ENCODE peak calls at places on chromosome 4, in ten cellular contexts. V, S, W, J, M, Y, F, C, K and A are unnamed samples.

GRCh38 chr4:46856347-46856746 is 52.7 kb downstream of the COX7B2 start:
- DNase-seq in V (no peak), S (no peak), W (no peak), J (no peak), M (peak; percentile 10), Y (no peak), F (no peak), C (no peak), K (no peak), A (no peak)

GRCh38 chr4:32148120-32148666 is 1428.0 kb downstream of the PCDH7 start:
- DNase-seq in V (no peak), S (no peak), W (no peak), J (no peak), M (no peak), Y (no peak), F (no peak), C (no peak), K (no peak), A (no peak)

GRCh38 chr4:122285285-122285684 is 93.5 kb upstream of the ADAD1 start:
- DNase-seq in V (no peak), S (no peak), W (no peak), J (no peak), M (peak; percentile 16), Y (no peak), F (no peak), C (peak; percentile 1), K (no peak), A (no peak)

GRCh38 chr4:61493470-61493869 is 293.3 kb downstream of the ADGRL3 start:
- DNase-seq in V (no peak), S (no peak), W (no peak), J (no peak), M (no peak), Y (no peak), F (no peak), C (no peak), K (no peak), A (no peak)

GRCh38 chr4:78634011-78634664 is 82.6 kb downstream of the ANXA3 start:
- DNase-seq in V (no peak), S (no peak), W (no peak), J (no peak), M (no peak), Y (no peak), F (peak; percentile 73), C (no peak), K (no peak), A (peak; percentile 95)

GRCh38 chr4:99091174-99091573 is 2.6 kb upstream of the ADH5 start:
- DNase-seq in V (no peak), S (no peak), W (no peak), J (no peak), M (no peak), Y (no peak), F (no peak), C (no peak), K (no peak), A (no peak)

GRCh38 chr4:122875949-122876348 is 46.4 kb downstream of the NUDT6 start:
- DNase-seq in V (no peak), S (no peak), W (no peak), J (no peak), M (no peak), Y (no peak), F (no peak), C (no peak), K (no peak), A (no peak)

GRCh38 chr4:21811576-21811975 is 137.0 kb downstream of the KCNIP4 start:
- DNase-seq in V (no peak), S (no peak), W (no peak), J (no peak), M (no peak), Y (no peak), F (no peak), C (no peak), K (no peak), A (no peak)

GRCh38 chr4:111210576-111210975 is 587.7 kb upstream of the PITX2 start:
- DNase-seq in V (no peak), S (no peak), W (no peak), J (no peak), M (no peak), Y (no peak), F (no peak), C (no peak), K (no peak), A (no peak)

GRCh38 chr4:165355900-165356300 is 22.9 kb upstream of the CPE start:
- DNase-seq in V (no peak), S (no peak), W (no peak), J (no peak), M (peak; percentile 20), Y (peak; percentile 23), F (no peak), C (no peak), K (no peak), A (peak; percentile 60)

GRCh38 chr4:151700566-151701316 is 60.1 kb downstream of the GATB start:
- DNase-seq in V (no peak), S (no peak), W (no peak), J (no peak), M (no peak), Y (no peak), F (no peak), C (no peak), K (no peak), A (no peak)

DNA sequence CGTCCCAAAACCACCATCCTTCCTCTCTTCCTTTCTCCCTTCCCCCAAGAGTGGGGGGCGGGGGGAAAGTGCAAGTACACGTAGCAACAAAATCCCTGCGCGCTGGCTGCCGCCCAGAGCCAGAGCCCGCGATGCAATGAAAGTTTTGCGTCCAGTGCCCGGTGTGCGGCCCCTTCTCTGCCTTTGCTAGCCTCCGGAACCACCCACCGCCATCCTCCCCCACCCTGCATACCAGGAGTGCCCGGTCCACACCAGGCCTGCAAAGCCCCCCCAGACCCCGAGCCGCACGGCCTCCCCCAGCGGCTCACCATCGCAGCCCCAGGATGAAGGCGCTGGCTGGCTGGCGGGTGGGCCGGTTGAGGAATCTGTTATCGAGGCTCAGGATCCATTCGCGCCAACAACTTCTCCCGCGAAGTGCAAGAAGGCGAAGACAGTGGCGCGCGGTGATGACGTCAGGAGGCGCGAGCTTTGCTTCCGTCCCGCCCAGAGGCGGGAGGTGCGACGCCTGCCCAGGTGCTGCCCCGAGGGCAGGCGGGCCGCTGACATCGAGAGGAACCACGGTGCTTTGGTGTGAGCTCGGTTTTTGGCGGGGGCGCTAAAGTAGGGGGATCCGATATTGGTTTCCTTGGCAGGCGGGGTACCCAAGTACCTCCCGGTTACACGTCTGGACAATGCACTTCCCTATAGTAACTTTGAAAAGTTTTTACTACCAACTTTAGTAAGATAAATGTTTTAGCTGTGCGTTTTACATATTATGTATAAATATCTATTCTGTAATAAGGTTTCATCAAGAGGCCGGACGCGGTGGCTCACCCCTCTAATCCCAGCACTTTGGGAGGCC is at the start of gene RFC1:
- DNase-seq in V (peak; percentile 92), S (peak; percentile 97), W (peak; percentile 96), J (peak; percentile 97), M (peak; percentile 88), Y (peak; percentile 95), F (peak; percentile 89), C (peak; percentile 67), K (peak; percentile 55), A (peak; percentile 94)
- TF ChIP-seq POLR2A in V (no peak), S (peak; percentile 46), W (no peak), J (peak; percentile 63), M (no peak), Y (peak; percentile 81), F (no peak), C (peak; percentile 66), K (no peak), A (peak; percentile 56)

DNA sequence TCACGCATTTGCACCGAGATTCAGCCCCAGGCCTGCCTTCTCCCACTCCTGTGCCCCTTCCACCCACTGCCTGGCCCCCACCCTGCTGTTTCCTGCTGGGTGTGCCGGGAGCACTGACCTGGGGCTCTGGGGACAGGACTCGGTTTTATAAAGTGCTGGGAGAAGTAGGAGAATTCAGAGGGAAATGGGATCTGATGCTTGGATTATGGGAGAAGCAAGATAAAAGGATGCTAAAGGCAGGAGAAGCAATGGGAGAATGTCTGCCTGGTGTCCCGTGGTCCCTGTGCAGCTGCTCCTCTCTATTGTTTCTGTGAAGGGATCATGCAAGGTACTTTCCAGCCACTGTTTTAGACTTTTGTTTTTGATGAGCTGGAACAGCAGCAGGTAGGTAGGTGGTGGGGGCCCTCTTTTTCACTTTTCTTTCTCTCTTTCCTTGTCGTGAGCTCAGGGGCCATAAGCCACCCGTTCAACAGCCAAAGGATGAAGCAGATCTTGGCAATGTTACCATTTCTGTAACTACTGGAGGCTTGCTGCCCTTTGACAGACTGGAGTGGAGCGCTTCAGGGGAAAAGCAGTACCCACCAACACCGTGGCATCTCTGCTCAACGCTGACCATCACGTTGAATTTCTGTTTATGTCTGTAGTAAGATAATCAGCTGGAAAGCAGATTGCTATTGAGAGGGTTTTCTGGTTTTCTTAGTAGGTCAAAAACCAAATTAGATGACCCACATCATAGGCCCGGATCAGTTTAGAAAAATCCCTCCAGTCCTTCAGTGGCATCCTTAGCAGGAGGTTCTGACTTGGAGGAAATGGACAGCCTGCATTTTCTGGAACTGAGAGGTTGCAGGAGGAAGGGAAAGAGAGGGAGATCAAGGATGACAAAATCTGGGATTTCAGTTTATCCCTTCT is 63.8 kb upstream of the ENPP6 start:
- DNase-seq in V (no peak), S (no peak), W (no peak), J (peak; percentile 19), M (no peak), Y (no peak), F (no peak), C (no peak), K (no peak), A (no peak)
- TF ChIP-seq POLR2A in V (no peak), S (no peak), W (no peak), J (no peak), M (no peak), Y (no peak), F (no peak), C (no peak), K (no peak), A (no peak)

DNA sequence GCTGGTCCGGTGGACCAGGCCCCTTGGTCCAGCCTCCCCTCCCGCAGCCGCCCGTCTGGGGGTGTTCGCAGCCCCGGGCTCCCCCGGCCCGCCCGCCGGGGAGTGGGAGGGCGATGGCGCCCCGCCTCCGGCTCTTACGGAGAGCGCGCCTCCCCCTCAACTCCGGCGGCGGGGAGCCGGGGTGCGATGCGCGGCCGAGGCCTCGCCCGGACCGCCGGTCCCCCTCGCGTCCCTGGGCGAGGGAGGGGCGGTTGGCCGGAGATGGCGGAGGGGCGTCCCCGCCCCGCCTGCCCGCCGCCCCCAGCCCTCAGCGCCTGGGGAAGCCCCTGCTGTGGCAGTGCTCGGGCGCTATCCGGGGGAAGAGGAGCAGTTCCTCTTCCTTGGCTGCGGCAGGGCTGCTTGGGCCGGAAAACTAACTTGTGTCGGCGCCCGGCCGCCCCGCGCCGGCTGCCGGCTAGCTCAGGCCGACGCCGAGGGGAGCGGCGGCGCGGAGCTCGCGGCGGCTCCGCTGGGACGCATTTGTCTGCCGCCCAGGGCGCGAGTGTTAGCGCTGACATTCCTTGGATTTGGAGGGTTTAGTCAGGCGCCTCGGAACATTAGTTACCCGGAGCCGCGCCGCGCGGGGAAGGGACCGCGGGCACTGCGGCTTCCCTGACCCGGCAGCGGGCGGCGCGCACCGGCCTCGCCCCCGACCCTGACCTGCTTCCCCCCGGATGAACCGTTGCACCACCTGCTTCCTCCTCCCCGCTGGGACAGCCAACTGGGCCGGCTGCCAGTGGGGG is 1.0 kb downstream of the GALNT7 start:
- DNase-seq in V (peak; percentile 72), S (peak; percentile 77), W (peak; percentile 56), J (peak; percentile 62), M (peak; percentile 62), Y (peak; percentile 73), F (peak; percentile 28), C (no peak), K (no peak), A (peak; percentile 69)
- TF ChIP-seq POLR2A in V (no peak), S (no peak), W (no peak), J (no peak), M (no peak), Y (no peak), F (no peak), C (peak; percentile 38), K (no peak), A (no peak)

GRCh38 chr4:149975172-149975571 is 103.1 kb upstream of the DCLK2 start:
- DNase-seq in V (no peak), S (no peak), W (no peak), J (no peak), M (no peak), Y (no peak), F (no peak), C (no peak), K (no peak), A (no peak)
- TF ChIP-seq POLR2A in V (no peak), S (no peak), W (no peak), J (no peak), M (no peak), Y (no peak), F (no peak), C (no peak), K (no peak), A (no peak)